ENCODE peak calls at places on chromosomes 6 and 20, in five cellular contexts. S is H7; R is CD4-positive, CD25-positive, alpha-beta regulatory T cell; N is IMR-90; I is lung. C is an unnamed sample.

GRCh38 chr20:19943021-19943659 is 74.0 kb upstream of the NAA20 start:
- DNase-seq in S (no peak), R (no peak), N (no peak), I (no peak), C (no peak)

GRCh38 chr6:43768983-43769525 is 957 bp upstream of the VEGFA start:
- DNase-seq in S (no peak), R (no peak), N (peak; percentile 91), I (peak; percentile 51), C (no peak)

GRCh38 chr6:13788820-13789219 is 25.5 kb downstream of the MCUR1 start:
- DNase-seq in S (no peak), R (no peak), N (no peak), I (no peak), C (no peak)

GRCh38 chr20:39117486-39117885 is 155.3 kb downstream of the DHX35 start:
- DNase-seq in S (no peak), R (no peak), N (peak; percentile 43), I (no peak), C (no peak)

GRCh38 chr6:73631849-73632248 is 21.9 kb downstream of the SLC17A5 start:
- DNase-seq in S (no peak), R (no peak), N (peak; percentile 93), I (no peak), C (no peak)

GRCh38 chr20:51660741-51661608 is 107.2 kb downstream of the ATP9A start:
- DNase-seq in S (no peak), R (no peak), N (peak; percentile 93), I (no peak), C (no peak)

GRCh38 chr20:63125581-63125892 is 90.4 kb downstream of the YTHDF1 start:
- DNase-seq in S (peak; percentile 57), R (no peak), N (no peak), I (no peak), C (no peak)

GRCh38 chr6:155493694-155494143 is 38.1 kb upstream of the NOX3 start:
- DNase-seq in S (no peak), R (no peak), N (peak; percentile 100), I (peak; percentile 66), C (no peak)

GRCh38 chr6:151409679-151410078 is 18.3 kb upstream of the ZBTB2 start:
- DNase-seq in S (no peak), R (no peak), N (no peak), I (no peak), C (no peak)
- H3K36me3 ChIP-seq in S (peaks cover 8% of the 10 kb centered on the region), R (peaks cover 29% of the 10 kb centered on the region), N (peaks cover 43% of the 10 kb centered on the region), I (peaks cover 7% of the 10 kb centered on the region), C (no peaks in the 10 kb centered on the region)

GRCh38 chr6:168550326-168550725 is 109.3 kb downstream of the SMOC2 start:
- DNase-seq in S (no peak), R (no peak), N (no peak), I (no peak), C (no peak)

GRCh38 chr6:168554898-168555617 is 114.1 kb downstream of the SMOC2 start:
- DNase-seq in S (peak; percentile 33), R (no peak), N (no peak), I (no peak), C (no peak)

GRCh38 chr6:168557512-168557911 is 116.5 kb downstream of the SMOC2 start:
- DNase-seq in S (no peak), R (no peak), N (no peak), I (no peak), C (no peak)

GRCh38 chr6:168555618-168556273 is 114.8 kb downstream of the SMOC2 start:
- DNase-seq in S (peak; percentile 55), R (no peak), N (no peak), I (no peak), C (no peak)

GRCh38 chr6:168554472-168554871 is 113.5 kb downstream of the SMOC2 start:
- DNase-seq in S (no peak), R (no peak), N (no peak), I (no peak), C (no peak)
- H3K36me3 ChIP-seq in S (no peaks in the 10 kb centered on the region), R (no peaks in the 10 kb centered on the region), N (no peaks in the 10 kb centered on the region), I (no peaks in the 10 kb centered on the region), C (no peaks in the 10 kb centered on the region)

DNA sequence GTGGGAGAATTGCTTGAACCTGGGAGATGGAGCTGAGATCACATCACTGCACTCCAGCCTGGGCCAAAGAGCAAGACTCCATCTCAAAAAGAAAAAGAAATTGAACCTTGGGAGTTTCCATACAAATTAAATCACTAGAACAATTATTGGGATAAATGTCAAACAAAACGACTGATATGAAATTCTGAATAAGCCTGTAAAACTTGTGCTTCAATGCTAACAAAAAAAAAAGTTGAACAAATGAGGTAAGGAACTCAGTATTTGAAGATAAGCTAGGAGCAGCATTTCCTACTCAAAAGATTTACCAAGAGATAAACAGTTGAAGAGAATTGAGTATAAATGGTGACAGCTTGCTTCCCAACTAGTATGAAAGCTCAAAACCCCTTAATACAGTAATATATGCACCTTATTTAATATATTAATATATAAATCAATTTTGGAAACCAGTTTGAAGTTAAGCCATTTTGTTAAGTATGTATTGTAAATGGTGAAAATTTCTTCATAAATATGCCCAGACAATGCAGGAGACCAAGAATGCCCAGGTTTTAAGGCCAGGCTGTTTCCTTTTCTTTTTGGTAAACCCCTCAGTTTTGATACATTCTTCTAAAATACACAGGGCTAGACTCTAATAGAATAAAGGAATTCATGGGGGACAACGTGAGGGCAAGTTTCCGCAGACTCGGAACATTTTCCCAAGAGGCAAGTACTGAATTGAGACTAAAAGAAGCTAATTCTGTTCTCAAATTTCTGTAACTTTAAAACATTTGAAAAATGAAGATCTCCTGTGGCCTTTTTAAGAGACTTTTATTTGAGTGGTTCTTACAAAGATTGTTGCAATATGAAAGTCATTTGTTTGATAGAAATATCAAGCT is 3.9 kb downstream of the ROMO1 start:
- DNase-seq in S (no peak), R (no peak), N (no peak), I (peak; percentile 11), C (no peak)
- H3K36me3 ChIP-seq in S (peaks cover 32% of the 10 kb centered on the region), R (peaks cover 63% of the 10 kb centered on the region), N (peaks cover 46% of the 10 kb centered on the region), I (peaks cover 16% of the 10 kb centered on the region), C (peaks cover 36% of the 10 kb centered on the region)

GRCh38 chr6:11008821-11009220 is 35.3 kb downstream of the ELOVL2 start:
- DNase-seq in S (no peak), R (no peak), N (peak; percentile 84), I (no peak), C (no peak)
- H3K36me3 ChIP-seq in S (no peaks in the 10 kb centered on the region), R (no peaks in the 10 kb centered on the region), N (no peaks in the 10 kb centered on the region), I (no peaks in the 10 kb centered on the region), C (no peaks in the 10 kb centered on the region)

DNA sequence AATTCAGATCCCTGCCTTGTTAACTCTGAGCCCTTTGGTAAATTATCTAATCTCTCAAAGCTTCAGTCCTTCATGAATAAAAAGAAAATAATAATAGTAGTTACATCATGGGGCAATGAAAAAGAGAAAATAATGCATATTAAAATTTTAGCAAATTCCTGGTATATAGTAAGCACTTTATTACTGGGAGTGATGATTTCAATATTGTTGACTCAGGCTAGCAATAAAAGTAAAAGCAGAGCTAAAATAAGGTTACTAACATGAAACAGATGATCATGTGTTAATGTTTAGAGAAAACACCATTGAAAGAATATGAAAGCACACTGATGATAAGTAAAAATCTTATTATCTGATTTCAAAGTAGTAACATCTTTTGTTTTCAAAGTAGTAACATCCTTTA is 13.6 kb downstream of the GINS1 start:
- DNase-seq in S (no peak), R (no peak), N (no peak), I (no peak), C (no peak)
- H3K36me3 ChIP-seq in S (peaks cover 18% of the 10 kb centered on the region), R (no peaks in the 10 kb centered on the region), N (no peaks in the 10 kb centered on the region), I (no peaks in the 10 kb centered on the region), C (no peaks in the 10 kb centered on the region)

GRCh38 chr6:144439016-144439415 is 153.9 kb downstream of the UTRN start:
- DNase-seq in S (no peak), R (no peak), N (no peak), I (no peak), C (no peak)

GRCh38 chr6:144434308-144434990 is 149.3 kb downstream of the UTRN start:
- DNase-seq in S (no peak), R (no peak), N (peak; percentile 88), I (no peak), C (no peak)

GRCh38 chr6:144437105-144437504 is 152.0 kb downstream of the UTRN start:
- DNase-seq in S (no peak), R (no peak), N (no peak), I (no peak), C (no peak)

GRCh38 chr6:144435602-144436426 is 150.7 kb downstream of the UTRN start:
- DNase-seq in S (no peak), R (no peak), N (no peak), I (no peak), C (no peak)

DNA sequence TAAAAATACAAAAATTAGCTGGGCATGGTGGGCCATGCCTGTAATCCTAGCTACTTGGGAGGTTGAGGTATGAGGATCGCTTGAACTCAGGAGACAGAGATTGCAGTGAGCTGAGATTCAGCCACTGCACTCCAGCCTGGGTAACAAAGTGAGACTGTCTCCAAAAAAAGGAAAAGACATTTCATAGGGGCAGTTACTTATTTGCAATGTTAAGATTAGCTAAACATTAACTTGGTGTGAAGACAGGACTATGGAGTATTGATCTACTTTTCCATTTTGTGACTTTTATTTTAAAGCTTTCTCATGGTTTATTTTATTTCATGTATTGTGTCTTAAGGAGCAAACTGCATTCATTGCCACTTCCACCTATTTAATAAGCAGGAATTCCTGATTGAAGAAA is 153.0 kb downstream of the UTRN start:
- DNase-seq in S (no peak), R (no peak), N (no peak), I (no peak), C (no peak)
- H3K36me3 ChIP-seq in S (peaks cover 27% of the 10 kb centered on the region), R (peaks cover 73% of the 10 kb centered on the region), N (peaks cover 27% of the 10 kb centered on the region), I (peaks cover 30% of the 10 kb centered on the region), C (peaks cover 78% of the 10 kb centered on the region)

GRCh38 chr20:44509762-44510161 is 12.1 kb downstream of the SERINC3 start:
- DNase-seq in S (no peak), R (no peak), N (no peak), I (no peak), C (no peak)
- H3K36me3 ChIP-seq in S (peaks cover 10% of the 10 kb centered on the region), R (peaks cover 79% of the 10 kb centered on the region), N (peaks cover 46% of the 10 kb centered on the region), I (peaks cover 16% of the 10 kb centered on the region), C (peaks cover 22% of the 10 kb centered on the region)

GRCh38 chr6:40931927-40932326 is 107.1 kb downstream of the UNC5CL start:
- DNase-seq in S (no peak), R (no peak), N (peak; percentile 78), I (no peak), C (no peak)

GRCh38 chr6:40928738-40929137 is 110.3 kb downstream of the UNC5CL start:
- DNase-seq in S (no peak), R (no peak), N (no peak), I (no peak), C (no peak)

GRCh38 chr6:40930045-40930444 is 109.0 kb downstream of the UNC5CL start:
- DNase-seq in S (no peak), R (no peak), N (no peak), I (no peak), C (no peak)

GRCh38 chr6:40932366-40932765 is 106.7 kb downstream of the UNC5CL start:
- DNase-seq in S (no peak), R (no peak), N (peak; percentile 42), I (no peak), C (no peak)

DNA sequence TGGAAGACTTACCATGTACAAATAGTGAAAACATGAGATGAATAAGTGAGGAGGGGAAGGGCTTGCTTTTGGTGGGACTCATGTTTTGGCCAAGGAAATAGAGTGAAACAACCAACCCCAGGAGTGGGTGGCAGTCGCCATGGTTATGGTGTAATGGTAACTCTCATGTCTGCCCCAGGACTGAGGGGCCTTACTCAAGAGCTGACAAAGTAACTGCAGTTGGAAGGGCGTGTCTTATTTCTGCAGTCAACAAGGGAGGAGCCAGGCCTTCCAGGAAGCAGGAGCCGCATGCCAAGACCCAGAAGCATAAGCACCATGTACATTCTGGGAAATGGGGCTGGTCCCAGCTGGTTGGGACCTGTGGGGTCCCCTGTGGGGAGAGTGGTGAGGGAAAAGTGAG is 108.5 kb downstream of the UNC5CL start:
- DNase-seq in S (no peak), R (no peak), N (peak; percentile 20), I (no peak), C (no peak)
- H3K36me3 ChIP-seq in S (no peaks in the 10 kb centered on the region), R (no peaks in the 10 kb centered on the region), N (no peaks in the 10 kb centered on the region), I (no peaks in the 10 kb centered on the region), C (no peaks in the 10 kb centered on the region)

C was measured in naive thymus-derived CD4-positive, alpha-beta T cell.